ENCODE peak calls at places on chromosomes 1 and 21, in eight cellular contexts. Z is ovary, K is left ventricle myocardium inferior, I is HFF-Myc, F is colonic mucosa, E is IMR-90, R is fibroblast of mammary gland, C is kidney. H is an unnamed sample.

GRCh38 chr1:213973129-213973528 is 14.6 kb upstream of the PROX1 start:
- DNase-seq in C (no peak), R (no peak), I (no peak), K (no peak), E (no peak), F (no peak), Z (no peak), H (no peak)

GRCh38 chr1:186648606-186649005 is 31.6 kb downstream of the PTGS2 start:
- DNase-seq in E (no peak), F (no peak), R (peak), C (no peak), Z (no peak), I (no peak), K (no peak), H (no peak)

GRCh38 chr21:45167796-45168222 is 93.4 kb downstream of the ADARB1 start:
- DNase-seq in K (no peak), C (no peak), E (peak), F (no peak), I (no peak), Z (no peak), R (peak), H (no peak)

GRCh38 chr1:76868154-76868882 is 1.0 kb downstream of the ST6GALNAC5 start:
- DNase-seq in I (no peak), C (peak), Z (peak), F (no peak), E (peak), R (peak), K (no peak), H (no peak)

GRCh38 chr1:111270781-111271463 is 19.7 kb upstream of the CHIA start:
- DNase-seq in F (no peak), R (no peak), Z (no peak), K (no peak), C (peak), I (no peak), E (no peak), H (no peak)

GRCh38 chr1:116712510-116712909 is 41.7 kb upstream of the CD2 start:
- DNase-seq in F (no peak), E (no peak), I (no peak), C (no peak), R (no peak), K (no peak), Z (no peak), H (no peak)

GRCh38 chr1:25538165-25538860 is 5.1 kb upstream of the LDLRAP1 start:
- DNase-seq in C (no peak), E (no peak), R (no peak), Z (no peak), I (no peak), F (no peak), K (no peak), H (no peak)

GRCh38 chr1:160361814-160362167 is 5.1 kb upstream of the NHLH1 start:
- DNase-seq in K (no peak), R (no peak), C (no peak), Z (no peak), F (no peak), E (no peak), I (no peak), H (no peak)

GRCh38 chr1:11784993-11785769 is 20.6 kb downstream of the MTHFR start:
- DNase-seq in I (no peak), K (peak), R (peak), C (peak), E (peak), F (peak), Z (peak), H (no peak)

GRCh38 chr1:3903141-3904005 is 3.3 kb upstream of the C1orf174 start:
- DNase-seq in I (no peak), E (no peak), Z (no peak), K (no peak), F (peak), R (no peak), C (peak), H (no peak)

GRCh38 chr1:217348960-217349664 is 281.8 kb downstream of the GPATCH2 start:
- DNase-seq in K (no peak), Z (no peak), E (no peak), F (no peak), C (no peak), R (no peak), I (no peak), H (no peak)

GRCh38 chr21:44766014-44766817 is 35.4 kb downstream of the UBE2G2 start:
- DNase-seq in E (no peak), Z (no peak), I (no peak), F (no peak), K (no peak), R (no peak), C (peak), H (no peak)

GRCh38 chr1:21175324-21175669 is 1.4 kb downstream of the EIF4G3 start:
- DNase-seq in Z (no peak), K (peak), F (peak), C (no peak), I (no peak), R (peak), E (peak), H (no peak)

GRCh38 chr1:174157157-174157806 is 2.0 kb upstream of the RABGAP1L start:
- DNase-seq in E (no peak), K (no peak), F (no peak), R (no peak), I (no peak), C (no peak), Z (no peak), H (no peak)

GRCh38 chr21:31974454-31974985 is 101.7 kb downstream of the HUNK start:
- DNase-seq in C (no peak), I (no peak), Z (no peak), R (no peak), F (no peak), E (no peak), K (no peak), H (no peak)

GRCh38 chr1:43834280-43835140 is 99.1 kb upstream of the ARTN start:
- DNase-seq in R (peak), I (peak), C (peak), E (no peak), Z (no peak), F (no peak), K (no peak), H (no peak)

GRCh38 chr1:202998836-202999750 is 8.1 kb upstream of the TMEM183A start:
- DNase-seq in C (no peak), R (peak), I (peak), E (peak), Z (peak), K (no peak), F (peak), H (no peak)

GRCh38 chr1:228297242-228297641 is 89.4 kb downstream of the OBSCN start:
- DNase-seq in F (no peak), Z (no peak), I (no peak), E (no peak), K (no peak), C (no peak), R (no peak), H (no peak)

GRCh38 chr1:201468844-201469644 is at the start of gene PHLDA3:
- DNase-seq in Z (peak), E (peak), F (peak), K (peak), C (peak), R (peak), I (no peak), H (no peak)

GRCh38 chr1:224745924-224746323 is 129.8 kb downstream of the CNIH3 start:
- DNase-seq in C (no peak), I (no peak), F (no peak), Z (no peak), K (no peak), E (no peak), R (no peak), H (no peak)

GRCh38 chr1:55694297-55694696 is 479.1 kb upstream of the USP24 start:
- DNase-seq in R (no peak), I (no peak), F (no peak), C (no peak), K (no peak), Z (no peak), E (peak), H (no peak)

GRCh38 chr1:13749543-13750307 is 49.7 kb downstream of the PRDM2 start:
- DNase-seq in F (no peak), Z (peak), R (peak), C (peak), I (no peak), K (peak), E (peak), H (no peak)

GRCh38 chr1:16006552-16007485 is 2.8 kb downstream of the SRARP start:
- DNase-seq in I (no peak), K (no peak), Z (peak), C (peak), E (peak), R (peak), F (no peak), H (no peak)

GRCh38 chr1:234613992-234614584 is 4.1 kb upstream of the IRF2BP2 start:
- DNase-seq in Z (no peak), C (no peak), I (no peak), R (peak), K (no peak), E (no peak), F (no peak), H (no peak)

GRCh38 chr1:220012259-220012658 is 34.0 kb downstream of the EPRS1 start:
- DNase-seq in E (peak), K (no peak), C (no peak), F (no peak), Z (no peak), R (peak), I (no peak), H (no peak)

GRCh38 chr1:221841291-221841982 is 99.5 kb upstream of the DUSP10 start:
- DNase-seq in I (no peak), C (no peak), E (no peak), K (no peak), R (peak), F (no peak), Z (no peak), H (no peak)

GRCh38 chr1:10594481-10595050 is 119.8 kb downstream of the PEX14 start:
- DNase-seq in E (no peak), C (no peak), Z (no peak), I (no peak), F (no peak), K (no peak), R (no peak), H (no peak)

GRCh38 chr1:94928293-94928939 is 1.5 kb upstream of the CNN3 start:
- DNase-seq in K (no peak), Z (no peak), I (no peak), E (no peak), R (no peak), C (no peak), F (no peak), H (no peak)

GRCh38 chr1:72282271-72282656 is at the start of gene NEGR1:
- DNase-seq in Z (peak), I (no peak), K (peak), E (peak), F (peak), C (peak), R (peak), H (peak)

GRCh38 chr1:160726498-160727391 is 12.3 kb upstream of the SLAMF7 start:
- DNase-seq in C (no peak), E (peak), F (peak), Z (peak), K (no peak), R (peak), I (peak), H (peak)

GRCh38 chr21:39316729-39317128 is 3.3 kb upstream of the BRWD1 start:
- DNase-seq in F (no peak), I (no peak), C (no peak), K (no peak), R (no peak), Z (no peak), E (no peak), H (no peak)

GRCh38 chr1:27380223-27380622 is 2.9 kb downstream of the CD164L2 start:
- DNase-seq in I (no peak), F (no peak), R (no peak), K (no peak), C (no peak), Z (no peak), E (no peak), H (no peak)

GRCh38 chr1:27381976-27382762 is 964 bp downstream of the CD164L2 start:
- DNase-seq in I (no peak), R (no peak), E (no peak), F (no peak), K (no peak), C (no peak), Z (no peak), H (no peak)

GRCh38 chr1:27380766-27381733 is 2.1 kb downstream of the CD164L2 start:
- DNase-seq in Z (no peak), C (no peak), F (no peak), E (no peak), K (no peak), R (no peak), I (no peak), H (no peak)

GRCh38 chr1:27377760-27378495 is 3.3 kb upstream of the FCN3 start:
- DNase-seq in C (no peak), I (no peak), R (no peak), Z (no peak), E (no peak), F (no peak), K (no peak), H (no peak)

DNA sequence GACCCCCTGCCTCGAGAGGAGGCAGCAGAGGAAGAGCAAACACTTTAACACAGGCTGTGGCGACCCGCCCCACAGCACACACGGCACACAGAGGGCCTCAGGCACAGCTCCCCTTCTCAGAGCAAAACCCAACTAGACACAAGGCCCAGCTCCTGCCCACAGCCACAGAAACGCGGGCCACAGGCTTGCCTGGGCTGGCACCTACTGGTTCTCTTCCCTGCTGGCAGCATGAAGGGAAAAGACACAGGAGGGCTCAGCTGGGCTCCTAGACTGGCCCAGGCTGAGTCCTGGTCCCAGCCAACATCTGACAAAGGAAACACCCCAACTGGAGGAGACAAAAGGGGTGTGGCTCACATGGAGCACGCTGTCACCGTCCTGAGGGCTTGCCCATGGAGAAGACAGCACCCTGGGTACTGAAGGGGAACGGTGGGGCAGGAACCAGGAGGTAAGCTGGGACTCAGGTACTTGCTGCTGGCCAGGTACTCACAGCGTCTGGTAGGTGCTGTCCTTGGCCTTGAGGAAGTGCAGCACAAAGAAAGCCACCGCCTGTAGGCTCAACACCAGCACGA is 3.5 kb downstream of the CD164L2 start:
- DNase-seq in Z (no peak), I (no peak), C (no peak), R (no peak), E (no peak), F (no peak), K (no peak), H (no peak)
- H3K4me3 ChIP-seq in Z (no peak), I (no peak), C (no peak), R (no peak), E (no peak), F (no peak), K (no peak), H (no peak)

GRCh38 chr1:62274496-62274895 is 44.7 kb downstream of the KANK4 start:
- DNase-seq in F (no peak), C (no peak), Z (no peak), R (no peak), E (no peak), I (no peak), K (no peak), H (no peak)

GRCh38 chr1:62273953-62274352 is 45.3 kb downstream of the KANK4 start:
- DNase-seq in E (no peak), F (no peak), C (no peak), R (no peak), K (no peak), Z (no peak), I (no peak), H (no peak)

GRCh38 chr1:62269439-62269838 is 49.8 kb downstream of the KANK4 start:
- DNase-seq in E (no peak), R (no peak), I (no peak), C (no peak), F (no peak), K (no peak), Z (no peak), H (no peak)

GRCh38 chr1:62271137-62271536 is 48.1 kb downstream of the KANK4 start:
- DNase-seq in Z (no peak), K (no peak), C (no peak), E (no peak), R (no peak), F (no peak), I (no peak), H (no peak)

DNA sequence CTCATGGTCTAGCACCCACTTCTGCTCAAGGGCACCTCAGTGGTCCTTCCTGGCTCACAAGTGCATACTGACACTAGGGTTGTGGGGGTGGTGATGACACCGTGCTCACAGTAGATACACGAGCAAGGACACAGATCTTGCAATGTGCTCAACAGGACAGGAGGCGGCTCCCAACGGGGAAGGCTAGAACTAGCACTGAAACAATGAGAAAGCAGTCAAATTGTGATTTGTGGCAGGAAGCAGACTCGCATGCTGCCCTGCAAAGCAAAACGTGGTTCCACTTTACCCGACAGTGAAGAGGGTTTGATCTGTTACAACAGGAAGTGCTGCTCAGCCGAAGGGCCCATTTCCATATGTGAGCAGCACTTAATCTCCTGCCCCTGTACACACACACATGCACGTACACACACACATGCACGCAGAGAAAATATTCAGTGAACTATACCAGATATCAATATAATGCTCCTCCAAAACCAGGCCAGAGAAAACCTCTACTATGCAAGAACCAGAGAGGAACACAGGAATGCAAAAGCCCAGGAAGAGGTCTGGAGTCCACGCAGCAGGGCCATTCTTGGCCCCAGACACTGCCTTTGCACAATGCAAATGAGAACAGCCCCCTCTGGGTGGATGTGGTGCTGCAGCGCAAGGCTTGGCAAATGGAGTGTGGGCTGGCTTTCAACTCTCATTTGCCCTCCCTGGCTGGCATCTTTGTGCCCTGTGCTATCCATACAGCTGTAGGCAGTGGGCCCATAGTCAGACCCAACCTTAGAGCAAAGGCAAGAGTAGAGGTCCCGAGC is 47.1 kb downstream of the KANK4 start:
- DNase-seq in E (no peak), F (no peak), C (no peak), Z (no peak), K (no peak), R (no peak), I (peak), H (no peak)
- TF ChIP-seq CTCF in E (no peak), F (no peak), C (no peak), Z (no peak), K (no peak), R (no peak), I (no peak), H (no peak)

GRCh38 chr1:232620356-232620841 is 9.5 kb downstream of the SIPA1L2 start:
- DNase-seq in R (peak), I (peak), C (no peak), F (peak), Z (no peak), E (peak), K (peak), H (peak)
- H3K4me3 ChIP-seq in R (no peak), I (no peak), C (peak), F (no peak), Z (no peak), E (no peak), K (peak), H (peak)

DNA sequence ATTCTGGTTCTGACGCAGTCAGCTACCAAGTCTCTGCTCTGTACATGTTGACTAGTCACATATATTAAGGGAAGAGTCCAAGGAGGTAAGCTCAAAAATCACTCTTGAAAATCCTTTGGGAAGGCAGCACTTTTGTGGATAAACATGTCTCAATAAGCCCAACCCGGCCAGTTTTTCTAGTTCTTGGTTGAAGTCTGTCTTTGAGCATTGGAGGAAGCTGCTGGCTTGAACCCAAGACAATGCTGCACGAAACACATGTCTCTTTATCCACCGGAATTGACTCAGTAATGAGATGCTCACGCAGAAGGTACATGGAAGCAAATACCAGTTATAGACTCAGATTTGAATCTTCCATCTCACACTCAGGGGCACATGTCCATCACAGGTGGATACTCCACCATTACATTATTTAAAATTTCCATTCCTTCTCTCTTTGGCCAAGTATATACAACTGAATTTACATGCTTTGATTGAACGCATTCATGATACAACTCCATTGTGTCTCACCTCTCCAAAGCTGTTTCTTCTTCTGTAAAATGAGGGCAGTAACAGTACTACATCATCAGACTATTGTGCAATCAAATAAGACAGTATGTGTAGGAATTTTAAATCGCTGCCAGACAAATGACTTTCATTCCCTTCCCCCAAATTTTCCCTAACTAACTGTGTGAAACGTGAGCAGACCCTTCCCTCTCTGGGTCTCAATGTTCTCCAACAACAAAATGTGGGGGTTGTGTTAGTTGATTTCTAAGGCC is 9.6 kb upstream of the GUCA2A start:
- DNase-seq in E (peak), R (peak), K (no peak), I (no peak), F (no peak), C (no peak), Z (no peak), H (no peak)
- TF ChIP-seq CTCF in E (no peak), R (no peak), K (no peak), I (no peak), F (no peak), C (no peak), Z (no peak), H (no peak)

DNA sequence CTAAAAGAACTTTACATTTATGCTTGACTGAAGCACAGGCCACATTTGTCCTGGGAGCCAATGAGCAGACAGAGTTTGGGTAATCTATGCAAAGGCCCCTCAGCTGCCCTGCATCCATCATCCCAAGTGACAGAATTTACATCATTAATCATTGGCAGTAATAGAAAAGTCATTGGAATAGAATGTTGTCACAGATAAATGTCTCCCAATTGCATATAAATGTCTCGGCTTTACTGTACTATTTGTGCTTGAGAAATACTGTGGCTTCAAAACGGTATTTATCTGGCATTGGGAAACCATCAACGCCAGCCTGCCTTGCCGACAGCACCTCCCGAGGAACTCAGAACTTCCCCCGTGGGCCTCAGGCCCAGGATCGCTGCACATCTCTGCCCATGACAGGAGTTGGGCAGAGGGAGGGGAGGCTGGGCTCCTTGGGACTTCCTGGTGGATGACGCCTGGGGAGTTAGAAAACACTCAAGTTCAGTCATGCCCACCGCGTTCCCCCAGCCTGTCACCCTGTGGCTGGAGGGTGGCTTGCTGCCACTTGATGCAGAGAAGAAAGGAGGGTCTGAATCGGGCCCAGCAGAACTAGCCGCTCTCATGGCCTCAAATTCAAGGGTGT is 133.1 kb downstream of the CAMTA1 start:
- DNase-seq in I (no peak), E (no peak), R (no peak), K (no peak), F (no peak), Z (no peak), C (peak), H (no peak)
- H3K4me3 ChIP-seq in I (no peak), E (no peak), R (no peak), K (no peak), F (no peak), Z (no peak), C (no peak), H (no peak)

H was measured in epithelial cell of proximal tubule.